ENCODE peak calls at places on chromosome 14, in eight cellular contexts. G, Q, W, H, M, E, B and P are unnamed samples.

GRCh38 chr14:24251880-24252288 is 9.5 kb upstream of the TINF2 start:
- DNase-seq in E (no peak), M (no peak), W (no peak), H (peak; percentile 67), G (no peak), Q (peak; percentile 18), B (peak; percentile 59), P (no peak)

GRCh38 chr14:71651228-71651627 is 281.0 kb upstream of the RGS6 start:
- DNase-seq in Q (no peak), B (no peak), M (no peak), W (peak; percentile 50), E (no peak), G (peak; percentile 94), H (peak; percentile 95), P (no peak)

GRCh38 chr14:24102357-24103048 is 8.4 kb downstream of the PCK2 start:
- DNase-seq in Q (no peak), E (no peak), B (no peak), H (no peak), W (no peak), M (no peak), G (no peak), P (no peak)

GRCh38 chr14:96959992-96960391 is 162.8 kb downstream of the VRK1 start:
- DNase-seq in H (no peak), Q (no peak), W (no peak), G (no peak), E (no peak), M (no peak), B (no peak), P (no peak)

GRCh38 chr14:101000711-101001110 is 97.2 kb upstream of the RTL1 start:
- DNase-seq in W (no peak), Q (no peak), M (no peak), B (no peak), H (no peak), G (no peak), E (no peak), P (no peak)

GRCh38 chr14:24406416-24406815 is 7.6 kb downstream of the NYNRIN start:
- DNase-seq in W (no peak), G (no peak), M (no peak), B (no peak), Q (no peak), E (no peak), H (no peak), P (no peak)

GRCh38 chr14:23114120-23114458 is 5.0 kb downstream of the CEBPE start:
- DNase-seq in M (no peak), E (no peak), B (peak; percentile 39), H (no peak), G (no peak), W (no peak), Q (no peak), P (no peak)

GRCh38 chr14:49863483-49864262 is 11.1 kb upstream of the NEMF start:
- DNase-seq in W (peak; percentile 21), B (no peak), G (no peak), M (no peak), H (no peak), E (peak; percentile 40), Q (no peak), P (no peak)

GRCh38 chr14:63777024-63777423 is 49.2 kb upstream of the SGPP1 start:
- DNase-seq in H (peak; percentile 69), Q (peak; percentile 21), E (no peak), W (peak; percentile 27), B (no peak), G (peak; percentile 69), M (peak; percentile 13), P (no peak)

GRCh38 chr14:50109342-50109741 is 7.0 kb downstream of the VCPKMT start:
- DNase-seq in E (no peak), H (peak; percentile 35), M (peak; percentile 4), W (peak; percentile 29), G (peak; percentile 31), B (no peak), Q (peak; percentile 39), P (no peak)

GRCh38 chr14:97248973-97249372 is 451.8 kb downstream of the VRK1 start:
- DNase-seq in E (no peak), B (no peak), W (no peak), M (no peak), Q (no peak), G (no peak), H (no peak), P (no peak)

GRCh38 chr14:22315336-22315735 is 273.7 kb downstream of the DAD1 start:
- DNase-seq in M (no peak), W (no peak), B (no peak), H (no peak), G (no peak), E (no peak), Q (no peak), P (no peak)

GRCh38 chr14:71960620-71961353 is 28.6 kb downstream of the RGS6 start:
- DNase-seq in G (no peak), W (no peak), H (no peak), B (no peak), E (no peak), M (no peak), Q (no peak), P (no peak)

GRCh38 chr14:95681153-95681552 is 5.1 kb upstream of the TCL1B start:
- DNase-seq in G (no peak), W (no peak), E (no peak), M (no peak), Q (no peak), H (no peak), B (peak; percentile 34), P (no peak)

GRCh38 chr14:63248211-63248610 is 44.0 kb downstream of the RHOJ start:
- DNase-seq in H (peak; percentile 68), G (peak; percentile 51), W (no peak), E (no peak), B (no peak), Q (peak; percentile 3), M (no peak), P (no peak)

GRCh38 chr14:78367355-78367754 is 197.2 kb downstream of the NRXN3 start:
- DNase-seq in M (no peak), Q (no peak), W (no peak), B (no peak), E (no peak), G (no peak), H (no peak), P (no peak)

GRCh38 chr14:75069811-75070145 is 337 bp downstream of the ZC2HC1C start:
- DNase-seq in G (no peak), Q (no peak), M (no peak), E (no peak), B (no peak), H (no peak), W (no peak), P (no peak)

GRCh38 chr14:59126714-59127436 is 61.6 kb upstream of the DAAM1 start:
- DNase-seq in H (peak; percentile 64), E (peak; percentile 52), G (peak; percentile 76), M (peak; percentile 61), W (peak; percentile 71), B (peak; percentile 58), Q (peak; percentile 78), P (no peak)

GRCh38 chr14:93536945-93537344 is 106.2 kb downstream of the UNC79 start:
- DNase-seq in E (no peak), B (peak; percentile 68), H (no peak), M (peak; percentile 21), Q (no peak), W (peak; percentile 7), G (no peak), P (no peak)

GRCh38 chr14:23514009-23514962 is 37.3 kb downstream of the ZFHX2 start:
- DNase-seq in H (no peak), M (no peak), E (no peak), G (no peak), Q (no peak), B (no peak), W (no peak), P (no peak)

GRCh38 chr14:37464192-37464858 is 130.7 kb downstream of the FOXA1 start:
- DNase-seq in W (no peak), M (no peak), H (no peak), B (no peak), Q (no peak), G (no peak), E (no peak), P (no peak)
- H3K4me3 ChIP-seq in W (no peak overlapping the region), M (no peak overlapping the region), H (no peak overlapping the region), B (no peak overlapping the region), Q (no peak overlapping the region), G (no peak overlapping the region), E (no peak overlapping the region), P (no peak overlapping the region)

DNA sequence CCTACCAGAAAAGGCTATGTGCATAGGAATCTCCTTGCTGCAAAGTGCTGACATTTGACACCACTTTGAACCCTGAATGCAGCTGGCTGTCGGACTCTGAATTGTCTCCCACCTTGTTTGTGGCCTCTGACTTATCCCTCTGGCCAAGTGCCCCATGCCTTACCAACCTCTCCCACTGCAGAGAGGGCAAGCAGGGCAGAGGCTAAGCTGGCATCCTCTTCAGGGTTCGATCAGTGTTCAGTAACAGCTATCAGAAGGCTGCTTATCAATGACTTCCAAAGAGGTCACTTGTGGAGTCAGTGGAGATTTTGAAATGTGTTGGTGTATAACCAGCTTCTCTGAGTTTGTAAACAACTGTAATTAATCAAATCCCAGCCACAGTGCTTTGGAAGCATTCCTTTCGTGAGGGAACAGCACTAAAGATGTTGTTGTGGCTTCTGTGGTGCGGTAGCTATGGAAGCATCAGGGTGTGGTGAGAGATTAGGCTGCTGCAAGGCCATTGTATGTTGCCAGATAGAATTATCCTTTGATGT is 22.6 kb upstream of the BMP4 start:
- DNase-seq in B (peak; percentile 68), H (no peak), E (no peak), Q (peak; percentile 15), G (no peak), W (no peak), M (no peak), P (no peak)
- H3K4me1 ChIP-seq in B (no peaks in the 10 kb centered on the region), H (peaks cover 5% of the 10 kb centered on the region), E (no peaks in the 10 kb centered on the region), Q (peaks cover 13% of the 10 kb centered on the region), G (peaks cover 3% of the 10 kb centered on the region), W (peaks cover 7% of the 10 kb centered on the region), M (peaks cover 42% of the 10 kb centered on the region), P (peaks cover 20% of the 10 kb centered on the region)

GRCh38 chr14:77032854-77033621 is 4.5 kb upstream of the IRF2BPL start:
- DNase-seq in G (peak; percentile 100), Q (peak; percentile 98), E (peak; percentile 73), W (peak; percentile 95), M (no peak), H (peak; percentile 98), B (peak; percentile 91), P (peak; percentile 94)
- H3K4me3 ChIP-seq in G (peak overlapping the region; percentile 35), Q (no peak overlapping the region), E (peak overlapping the region; percentile 79), W (peak overlapping the region; percentile 11), M (peak overlapping the region; percentile 56), H (peak overlapping the region; percentile 39), B (peak overlapping the region; percentile 77), P (peak overlapping the region; percentile 79)

GRCh38 chr14:69693823-69694729 is 72.9 kb upstream of the SRSF5 start:
- DNase-seq in B (peak; percentile 82), Q (no peak), E (no peak), H (no peak), G (peak; percentile 15), W (peak; percentile 80), M (no peak), P (no peak)
- H3K4me1 ChIP-seq in B (peaks cover 18% of the 10 kb centered on the region), Q (peaks cover 9% of the 10 kb centered on the region), E (peaks cover 40% of the 10 kb centered on the region), H (peaks cover 26% of the 10 kb centered on the region), G (peaks cover 7% of the 10 kb centered on the region), W (peaks cover 58% of the 10 kb centered on the region), M (peaks cover 4% of the 10 kb centered on the region), P (peaks cover 99% of the 10 kb centered on the region)

GRCh38 chr14:47674546-47675238 is 713 bp downstream of the MDGA2 start:
- DNase-seq in M (no peak), E (no peak), B (peak; percentile 82), W (peak; percentile 22), G (no peak), H (no peak), Q (no peak), P (no peak)
- H3K4me3 ChIP-seq in M (no peak overlapping the region), E (no peak overlapping the region), B (peak overlapping the region; percentile 78), W (peak overlapping the region; percentile 58), G (no peak overlapping the region), H (no peak overlapping the region), Q (peak overlapping the region; percentile 72), P (peak overlapping the region; percentile 48)